ENCODE peak calls at places on chromosomes 12 and 14, in four cellular contexts. One of them, this sample, is unnamed.

GRCh38 chr12:107385518-107385917 is 292.2 kb upstream of the CRY1 start:
- DNase-seq in uterus: no peak
- DNase-seq in effector memory CD4-positive, alpha-beta T cell: no peak
- DNase-seq in MM.1S: no peak
- DNase-seq in this sample: no peak

GRCh38 chr14:106657460-106657859 is 1131.1 kb downstream of the TMEM121 start:
- DNase-seq in uterus: no peak
- DNase-seq in effector memory CD4-positive, alpha-beta T cell: no peak
- DNase-seq in MM.1S: peak; percentile 49
- DNase-seq in this sample: peak; percentile 38

GRCh38 chr12:24947541-24948451 is 1.1 kb downstream of the BCAT1 start:
- DNase-seq in uterus: no peak
- DNase-seq in effector memory CD4-positive, alpha-beta T cell: no peak
- DNase-seq in MM.1S: no peak
- DNase-seq in this sample: no peak

GRCh38 chr12:88639361-88639760 is 59.1 kb upstream of the KITLG start:
- DNase-seq in uterus: no peak
- DNase-seq in effector memory CD4-positive, alpha-beta T cell: no peak
- DNase-seq in MM.1S: no peak
- DNase-seq in this sample: no peak

GRCh38 chr14:77276295-77276935 is 5.4 kb upstream of the NGB start:
- DNase-seq in uterus: no peak
- DNase-seq in effector memory CD4-positive, alpha-beta T cell: no peak
- DNase-seq in MM.1S: no peak
- DNase-seq in this sample: no peak

GRCh38 chr12:127650626-127651025 is 616.3 kb upstream of the TMEM132C start:
- DNase-seq in uterus: no peak
- DNase-seq in effector memory CD4-positive, alpha-beta T cell: no peak
- DNase-seq in MM.1S: no peak
- DNase-seq in this sample: no peak

GRCh38 chr12:27428466-27428865 is 18.1 kb upstream of the SMCO2 start:
- DNase-seq in uterus: no peak
- DNase-seq in effector memory CD4-positive, alpha-beta T cell: no peak
- DNase-seq in MM.1S: no peak
- DNase-seq in this sample: no peak

GRCh38 chr12:58521796-58522195 is 398.5 kb downstream of the LRIG3 start:
- DNase-seq in uterus: no peak
- DNase-seq in effector memory CD4-positive, alpha-beta T cell: no peak
- DNase-seq in MM.1S: no peak
- DNase-seq in this sample: no peak

GRCh38 chr14:84864582-84865271 is 665.2 kb upstream of the FLRT2 start:
- DNase-seq in uterus: no peak
- DNase-seq in effector memory CD4-positive, alpha-beta T cell: no peak
- DNase-seq in MM.1S: no peak
- DNase-seq in this sample: no peak

GRCh38 chr14:53962954-53963490 is 6.4 kb upstream of the BMP4 start:
- DNase-seq in uterus: no peak
- DNase-seq in effector memory CD4-positive, alpha-beta T cell: no peak
- DNase-seq in MM.1S: no peak
- DNase-seq in this sample: no peak

GRCh38 chr14:104799657-104800599 is 973 bp upstream of the ZBTB42 start:
- DNase-seq in uterus: peak; percentile 90
- DNase-seq in effector memory CD4-positive, alpha-beta T cell: peak; percentile 72
- DNase-seq in MM.1S: peak; percentile 66
- DNase-seq in this sample: peak; percentile 78

GRCh38 chr12:8078400-8078799 is 3.7 kb upstream of the NECAP1 start:
- DNase-seq in uterus: no peak
- DNase-seq in effector memory CD4-positive, alpha-beta T cell: peak; percentile 29
- DNase-seq in MM.1S: peak; percentile 69
- DNase-seq in this sample: peak; percentile 84

GRCh38 chr12:84596276-84596675 is 316.3 kb downstream of the SLC6A15 start:
- DNase-seq in uterus: no peak
- DNase-seq in effector memory CD4-positive, alpha-beta T cell: no peak
- DNase-seq in MM.1S: no peak
- DNase-seq in this sample: no peak

GRCh38 chr12:100520048-100520769 is 46.5 kb downstream of the NR1H4 start:
- DNase-seq in uterus: no peak
- DNase-seq in effector memory CD4-positive, alpha-beta T cell: no peak
- DNase-seq in MM.1S: no peak
- DNase-seq in this sample: no peak

GRCh38 chr12:57545809-57546437 is 1.1 kb downstream of the DCTN2 start:
- DNase-seq in uterus: no peak
- DNase-seq in effector memory CD4-positive, alpha-beta T cell: no peak
- DNase-seq in MM.1S: no peak
- DNase-seq in this sample: no peak

GRCh38 chr12:5043589-5044419 is at the start of gene KCNA5:
- DNase-seq in uterus: no peak
- DNase-seq in effector memory CD4-positive, alpha-beta T cell: no peak
- DNase-seq in MM.1S: no peak
- DNase-seq in this sample: no peak

GRCh38 chr12:15801770-15802393 is 12.7 kb upstream of the EPS8 start:
- DNase-seq in uterus: no peak
- DNase-seq in effector memory CD4-positive, alpha-beta T cell: no peak
- DNase-seq in MM.1S: no peak
- DNase-seq in this sample: no peak

GRCh38 chr12:113391145-113391544 is 12.5 kb downstream of the SDS start:
- DNase-seq in uterus: no peak
- DNase-seq in effector memory CD4-positive, alpha-beta T cell: no peak
- DNase-seq in MM.1S: no peak
- DNase-seq in this sample: no peak

GRCh38 chr14:24993631-24994030 is 56.3 kb downstream of the STXBP6 start:
- DNase-seq in uterus: no peak
- DNase-seq in effector memory CD4-positive, alpha-beta T cell: no peak
- DNase-seq in MM.1S: no peak
- DNase-seq in this sample: no peak

GRCh38 chr12:106287364-106287763 is 15.2 kb upstream of the TCP11L2 start:
- DNase-seq in uterus: no peak
- DNase-seq in effector memory CD4-positive, alpha-beta T cell: no peak
- DNase-seq in MM.1S: no peak
- DNase-seq in this sample: no peak

GRCh38 chr14:63874223-63874622 is 21.4 kb downstream of the SYNE2 start:
- DNase-seq in uterus: no peak
- DNase-seq in effector memory CD4-positive, alpha-beta T cell: no peak
- DNase-seq in MM.1S: no peak
- DNase-seq in this sample: no peak

GRCh38 chr14:35046048-35046750 is at the start of gene FAM177A1:
- DNase-seq in uterus: peak; percentile 98
- DNase-seq in effector memory CD4-positive, alpha-beta T cell: peak; percentile 99
- DNase-seq in MM.1S: peak; percentile 95
- DNase-seq in this sample: peak; percentile 99

GRCh38 chr12:88388566-88389269 is 191.6 kb downstream of the KITLG start:
- DNase-seq in uterus: no peak
- DNase-seq in effector memory CD4-positive, alpha-beta T cell: no peak
- DNase-seq in MM.1S: no peak
- DNase-seq in this sample: no peak

GRCh38 chr14:38143651-38144505 is 63.8 kb upstream of the SSTR1 start:
- DNase-seq in uterus: no peak
- DNase-seq in effector memory CD4-positive, alpha-beta T cell: no peak
- DNase-seq in MM.1S: no peak
- DNase-seq in this sample: no peak

GRCh38 chr14:37061697-37062096 is 110.7 kb downstream of the SLC25A21 start:
- DNase-seq in uterus: no peak
- DNase-seq in effector memory CD4-positive, alpha-beta T cell: no peak
- DNase-seq in MM.1S: no peak
- DNase-seq in this sample: no peak

GRCh38 chr12:113425960-113426453 is 3.8 kb downstream of the SDSL start:
- DNase-seq in uterus: no peak
- DNase-seq in effector memory CD4-positive, alpha-beta T cell: no peak
- DNase-seq in MM.1S: no peak
- DNase-seq in this sample: no peak

GRCh38 chr12:113040722-113041168 is 15.8 kb upstream of the DTX1 start:
- DNase-seq in uterus: peak; percentile 25
- DNase-seq in effector memory CD4-positive, alpha-beta T cell: no peak
- DNase-seq in MM.1S: no peak
- DNase-seq in this sample: no peak

GRCh38 chr14:32300146-32300545 is 29.0 kb upstream of the AKAP6 start:
- DNase-seq in uterus: no peak
- DNase-seq in effector memory CD4-positive, alpha-beta T cell: no peak
- DNase-seq in MM.1S: no peak
- DNase-seq in this sample: no peak

GRCh38 chr12:4116251-4117111 is 157.1 kb upstream of the CCND2 start:
- DNase-seq in uterus: no peak
- DNase-seq in effector memory CD4-positive, alpha-beta T cell: no peak
- DNase-seq in MM.1S: peak; percentile 94
- DNase-seq in this sample: no peak

GRCh38 chr12:9049520-9050133 is 60.3 kb downstream of the KLRG1 start:
- DNase-seq in uterus: no peak
- DNase-seq in effector memory CD4-positive, alpha-beta T cell: no peak
- DNase-seq in MM.1S: peak; percentile 39
- DNase-seq in this sample: peak; percentile 60

GRCh38 chr14:77148510-77149231 is 7.1 kb upstream of the ZDHHC22 start:
- DNase-seq in uterus: no peak
- DNase-seq in effector memory CD4-positive, alpha-beta T cell: no peak
- DNase-seq in MM.1S: no peak
- DNase-seq in this sample: no peak

GRCh38 chr12:68001486-68002466 is 12.5 kb downstream of the IFNG-AS1 start:
- DNase-seq in uterus: no peak
- DNase-seq in effector memory CD4-positive, alpha-beta T cell: no peak
- DNase-seq in MM.1S: no peak
- DNase-seq in this sample: peak; percentile 7

GRCh38 chr14:56248442-56248841 is 130.2 kb downstream of the PELI2 start:
- DNase-seq in uterus: no peak
- DNase-seq in effector memory CD4-positive, alpha-beta T cell: no peak
- DNase-seq in MM.1S: no peak
- DNase-seq in this sample: no peak

GRCh38 chr14:56243110-56243509 is 124.9 kb downstream of the PELI2 start:
- DNase-seq in uterus: no peak
- DNase-seq in effector memory CD4-positive, alpha-beta T cell: no peak
- DNase-seq in MM.1S: no peak
- DNase-seq in this sample: no peak

GRCh38 chr14:56247495-56248087 is 129.4 kb downstream of the PELI2 start:
- DNase-seq in uterus: no peak
- DNase-seq in effector memory CD4-positive, alpha-beta T cell: no peak
- DNase-seq in MM.1S: no peak
- DNase-seq in this sample: no peak

GRCh38 chr14:56241441-56241840 is 123.2 kb downstream of the PELI2 start:
- DNase-seq in uterus: no peak
- DNase-seq in effector memory CD4-positive, alpha-beta T cell: no peak
- DNase-seq in MM.1S: no peak
- DNase-seq in this sample: no peak

DNA sequence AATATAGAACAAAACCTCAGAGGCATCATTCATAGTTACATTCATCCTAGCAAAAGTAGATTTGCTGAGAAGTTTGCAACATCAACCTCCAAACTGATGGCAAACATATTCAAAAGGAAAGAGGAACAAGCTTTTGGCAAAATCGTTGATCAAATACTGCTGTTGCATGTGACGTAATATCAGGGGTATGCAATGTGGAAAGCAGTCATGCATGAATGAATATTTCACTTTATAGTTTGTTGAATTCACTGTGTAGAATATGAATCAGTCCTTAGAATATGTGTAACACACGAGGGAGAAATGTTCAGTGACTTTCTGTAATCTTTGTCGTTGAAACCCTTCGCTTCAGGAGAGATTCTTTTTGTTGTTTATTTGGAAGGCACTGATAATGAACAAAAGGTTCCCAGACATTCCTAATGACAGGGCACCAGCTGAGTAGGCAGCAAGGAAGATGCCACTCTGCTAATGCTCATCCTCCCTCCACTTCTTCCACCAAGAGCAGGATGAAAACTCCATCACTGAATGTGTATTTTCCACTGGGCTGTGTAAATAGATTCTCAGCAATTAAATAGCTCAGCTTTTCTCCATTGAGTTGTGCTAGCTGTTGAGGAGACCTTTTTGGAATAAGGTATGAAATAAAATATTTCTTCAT is 126.1 kb downstream of the PELI2 start:
- DNase-seq in uterus: no peak
- DNase-seq in effector memory CD4-positive, alpha-beta T cell: no peak
- DNase-seq in MM.1S: no peak
- DNase-seq in this sample: no peak
- H3K4me3 ChIP-seq in uterus: no peak overlapping the region
- H3K4me3 ChIP-seq in effector memory CD4-positive, alpha-beta T cell: no peak overlapping the region
- H3K4me3 ChIP-seq in MM.1S: no peak overlapping the region
- H3K4me3 ChIP-seq in this sample: no peak overlapping the region

GRCh38 chr14:47822326-47822725 is 146.9 kb upstream of the MDGA2 start:
- DNase-seq in uterus: no peak
- DNase-seq in effector memory CD4-positive, alpha-beta T cell: no peak
- DNase-seq in MM.1S: no peak
- DNase-seq in this sample: no peak
- H3K4me1 ChIP-seq in uterus: no peaks in the 10 kb centered on the region
- H3K4me1 ChIP-seq in effector memory CD4-positive, alpha-beta T cell: no peaks in the 10 kb centered on the region
- H3K4me1 ChIP-seq in MM.1S: no peaks in the 10 kb centered on the region
- H3K4me1 ChIP-seq in this sample: no peaks in the 10 kb centered on the region

GRCh38 chr12:103969391-103969790 is 3.7 kb downstream of the TDG start:
- DNase-seq in uterus: no peak
- DNase-seq in effector memory CD4-positive, alpha-beta T cell: no peak
- DNase-seq in MM.1S: no peak
- DNase-seq in this sample: no peak

GRCh38 chr12:103978384-103978982 is 12.8 kb downstream of the TDG start:
- DNase-seq in uterus: no peak
- DNase-seq in effector memory CD4-positive, alpha-beta T cell: no peak
- DNase-seq in MM.1S: no peak
- DNase-seq in this sample: no peak

GRCh38 chr12:103975368-103975767 is 9.7 kb downstream of the TDG start:
- DNase-seq in uterus: no peak
- DNase-seq in effector memory CD4-positive, alpha-beta T cell: no peak
- DNase-seq in MM.1S: no peak
- DNase-seq in this sample: no peak

DNA sequence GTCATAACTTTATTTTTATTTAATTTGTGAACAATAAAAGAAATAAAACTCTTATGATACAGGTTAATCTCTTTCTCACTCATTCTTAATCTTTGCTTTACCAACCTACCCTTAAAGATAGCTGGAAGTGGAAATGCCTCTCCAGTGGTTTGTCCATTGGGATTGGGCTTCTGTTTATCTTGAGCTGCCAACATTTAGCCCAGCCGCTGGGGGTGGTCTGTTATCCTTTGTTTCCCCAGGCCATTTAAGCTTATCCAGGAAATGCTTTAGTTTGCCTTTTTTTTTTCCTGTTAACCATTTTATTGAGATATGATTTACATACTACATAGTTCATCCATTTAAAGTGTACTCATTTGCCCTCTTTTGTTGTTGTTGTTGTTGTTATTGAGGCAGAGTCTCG is 8.2 kb downstream of the TDG start:
- DNase-seq in uterus: no peak
- DNase-seq in effector memory CD4-positive, alpha-beta T cell: no peak
- DNase-seq in MM.1S: no peak
- DNase-seq in this sample: no peak
- H3K36me3 ChIP-seq in uterus: no peaks in the 10 kb centered on the region
- H3K36me3 ChIP-seq in effector memory CD4-positive, alpha-beta T cell: peaks cover 20% of the 10 kb centered on the region
- H3K36me3 ChIP-seq in MM.1S: no peaks in the 10 kb centered on the region
- H3K36me3 ChIP-seq in this sample: peaks cover 15% of the 10 kb centered on the region

GRCh38 chr14:91021991-91022621 is 38.3 kb downstream of the RPS6KA5 start:
- DNase-seq in uterus: no peak
- DNase-seq in effector memory CD4-positive, alpha-beta T cell: no peak
- DNase-seq in MM.1S: no peak
- DNase-seq in this sample: no peak
- H3K4me3 ChIP-seq in uterus: no peak overlapping the region
- H3K4me3 ChIP-seq in effector memory CD4-positive, alpha-beta T cell: peak overlapping the region; percentile 52
- H3K4me3 ChIP-seq in MM.1S: peak overlapping the region; percentile 57
- H3K4me3 ChIP-seq in this sample: peak overlapping the region; percentile 46

GRCh38 chr12:43758728-43759563 is at the start of the genes IRAK4 and PUS7L:
- DNase-seq in uterus: peak; percentile 95
- DNase-seq in effector memory CD4-positive, alpha-beta T cell: peak; percentile 92
- DNase-seq in MM.1S: peak; percentile 99
- DNase-seq in this sample: peak; percentile 94
- H3K4me1 ChIP-seq in uterus: no peaks in the 10 kb centered on the region
- H3K4me1 ChIP-seq in effector memory CD4-positive, alpha-beta T cell: peaks cover 41% of the 10 kb centered on the region
- H3K4me1 ChIP-seq in MM.1S: peaks cover 34% of the 10 kb centered on the region
- H3K4me1 ChIP-seq in this sample: peaks cover 61% of the 10 kb centered on the region